ENCODE peak calls at places on chromosomes 3 and 15, in eight cellular contexts. H is AG08396; O is posterior cingulate gyrus; C is AG09309; L is HCEC 1CT; P is amniotic epithelial cell; R is activated B cell treated with CpG ODN at 0.5 μM for 24 hours; V is activated CD8-positive, alpha-beta memory T cell treated with anti-CD3 and anti-CD28 coated beads, Interleukin-2, amount 50 U/mL, for 4 hours. K is an unnamed sample.

GRCh38 chr3:131454501-131454900 is 48.3 kb downstream of the MRPL3 start:
- DNase-seq in H (peak; percentile 8), O (no peak), C (peak; percentile 14), L (peak; percentile 57), P (peak; percentile 74), R (no peak), V (no peak), K (no peak)

GRCh38 chr3:55436644-55437043 is 50.5 kb downstream of the WNT5A start:
- DNase-seq in H (no peak), O (no peak), C (no peak), L (no peak), P (no peak), R (no peak), V (no peak), K (no peak)

GRCh38 chr3:4744405-4745239 is 234.6 kb upstream of the BHLHE40 start:
- DNase-seq in H (no peak), O (no peak), C (no peak), L (peak; percentile 29), P (peak; percentile 57), R (no peak), V (no peak), K (no peak)

GRCh38 chr3:50630916-50631315 is 14.0 kb downstream of the MAPKAPK3 start:
- DNase-seq in H (no peak), O (no peak), C (no peak), L (no peak), P (no peak), R (no peak), V (no peak), K (peak; percentile 50)

GRCh38 chr3:127137113-127137512 is 55.8 kb upstream of the PRR23E start:
- DNase-seq in H (no peak), O (no peak), C (no peak), L (no peak), P (no peak), R (no peak), V (no peak), K (peak; percentile 28)

GRCh38 chr15:47661661-47662180 is 55.6 kb upstream of the SEMA6D start:
- DNase-seq in H (no peak), O (no peak), C (no peak), L (no peak), P (peak; percentile 37), R (no peak), V (no peak), K (no peak)

GRCh38 chr3:149808209-149808829 is 4.7 kb upstream of the RNF13 start:
- DNase-seq in H (peak; percentile 70), O (peak; percentile 28), C (peak; percentile 46), L (peak; percentile 80), P (peak; percentile 77), R (peak; percentile 26), V (peak; percentile 52), K (peak; percentile 65)

GRCh38 chr3:104596551-104596950 is 770.2 kb upstream of the ALCAM start:
- DNase-seq in H (peak; percentile 23), O (no peak), C (peak; percentile 18), L (peak; percentile 33), P (peak; percentile 63), R (no peak), V (no peak), K (peak; percentile 67)

GRCh38 chr3:56837196-56837955 is 35.6 kb upstream of the ARHGEF3 start:
- DNase-seq in H (no peak), O (no peak), C (no peak), L (no peak), P (no peak), R (no peak), V (no peak), K (no peak)

GRCh38 chr3:186665484-186666188 is at the start of gene HRG:
- DNase-seq in H (no peak), O (no peak), C (no peak), L (no peak), P (no peak), R (no peak), V (no peak), K (no peak)

GRCh38 chr15:43552261-43552660 is 34.9 kb downstream of the MAP1A start:
- DNase-seq in H (no peak), O (no peak), C (no peak), L (no peak), P (no peak), R (no peak), V (no peak), K (no peak)

GRCh38 chr15:85412956-85413854 is 32.8 kb downstream of the AKAP13 start:
- DNase-seq in H (peak; percentile 76), O (no peak), C (no peak), L (peak; percentile 96), P (peak; percentile 91), R (peak; percentile 50), V (peak; percentile 69), K (peak; percentile 3)

GRCh38 chr3:191915717-191916116 is 454.8 kb downstream of the PYDC2 start:
- DNase-seq in H (no peak), O (no peak), C (no peak), L (no peak), P (no peak), R (no peak), V (no peak), K (no peak)

GRCh38 chr3:195703776-195704175 is 17.0 kb upstream of the MUC20 start:
- DNase-seq in H (no peak), O (no peak), C (no peak), L (no peak), P (no peak), R (no peak), V (no peak), K (no peak)

GRCh38 chr3:134348524-134348923 is 25.7 kb downstream of the AMOTL2 start:
- DNase-seq in H (no peak), O (no peak), C (no peak), L (peak; percentile 67), P (no peak), R (no peak), V (no peak), K (no peak)

GRCh38 chr15:76173317-76173834 is 113.6 kb downstream of the TMEM266 start:
- DNase-seq in H (no peak), O (no peak), C (no peak), L (no peak), P (no peak), R (no peak), V (no peak), K (no peak)

GRCh38 chr3:121992601-121993560 is 29.2 kb downstream of the ILDR1 start:
- DNase-seq in H (no peak), O (no peak), C (no peak), L (no peak), P (no peak), R (no peak), V (no peak), K (no peak)

GRCh38 chr15:56744701-56745683 is 11.7 kb upstream of the ZNF280D start:
- DNase-seq in H (no peak), O (no peak), C (no peak), L (no peak), P (no peak), R (no peak), V (no peak), K (no peak)

GRCh38 chr3:194826594-194826993 is 140.9 kb downstream of the FAM43A start:
- DNase-seq in H (no peak), O (no peak), C (no peak), L (no peak), P (no peak), R (no peak), V (no peak), K (no peak)

GRCh38 chr15:63985221-63986184 is 60.8 kb downstream of the DAPK2 start:
- DNase-seq in H (no peak), O (peak; percentile 22), C (no peak), L (no peak), P (no peak), R (no peak), V (no peak), K (no peak)

GRCh38 chr3:165751654-165752053 is 85.6 kb downstream of the BCHE start:
- DNase-seq in H (no peak), O (no peak), C (no peak), L (no peak), P (no peak), R (no peak), V (no peak), K (peak; percentile 43)

GRCh38 chr3:175020101-175020500 is 161.0 kb downstream of the NAALADL2 start:
- DNase-seq in H (no peak), O (no peak), C (no peak), L (peak; percentile 20), P (peak; percentile 18), R (no peak), V (no peak), K (no peak)

GRCh38 chr15:67805871-67806538 is 19.3 kb upstream of the SKOR1 start:
- DNase-seq in H (no peak), O (no peak), C (no peak), L (no peak), P (no peak), R (no peak), V (no peak), K (peak; percentile 47)

GRCh38 chr3:170835346-170835745 is 34.6 kb downstream of the RPL22L1 start:
- DNase-seq in H (no peak), O (no peak), C (no peak), L (no peak), P (no peak), R (no peak), V (no peak), K (no peak)

GRCh38 chr3:10511809-10512494 is 6.6 kb upstream of the ATP2B2 start:
- DNase-seq in H (peak; percentile 58), O (no peak), C (peak; percentile 27), L (peak; percentile 33), P (peak; percentile 60), R (no peak), V (no peak), K (no peak)

GRCh38 chr15:70556804-70557203 is 206.6 kb downstream of the UACA start:
- DNase-seq in H (no peak), O (no peak), C (no peak), L (no peak), P (no peak), R (no peak), V (no peak), K (no peak)

GRCh38 chr3:42149537-42150426 is 58.6 kb downstream of the TRAK1 start:
- DNase-seq in H (no peak), O (no peak), C (no peak), L (no peak), P (no peak), R (no peak), V (no peak), K (no peak)

GRCh38 chr3:143287403-143287802 is 167.8 kb downstream of the CHST2 start:
- DNase-seq in H (no peak), O (no peak), C (no peak), L (no peak), P (no peak), R (no peak), V (no peak), K (no peak)

GRCh38 chr3:180749796-180750195 is 70.5 kb upstream of the CCDC39 start:
- DNase-seq in H (no peak), O (no peak), C (no peak), L (no peak), P (no peak), R (no peak), V (no peak), K (no peak)

GRCh38 chr15:58515807-58516206 is 84.0 kb downstream of the LIPC start:
- DNase-seq in H (no peak), O (no peak), C (no peak), L (no peak), P (no peak), R (no peak), V (no peak), K (no peak)

GRCh38 chr3:13346481-13347389 is 73.4 kb downstream of the NUP210 start:
- DNase-seq in H (no peak), O (peak; percentile 45), C (no peak), L (no peak), P (no peak), R (no peak), V (peak; percentile 73), K (peak; percentile 14)

GRCh38 chr15:77342767-77343166 is 77.1 kb downstream of the PEAK1 start:
- DNase-seq in H (no peak), O (no peak), C (no peak), L (no peak), P (no peak), R (no peak), V (no peak), K (no peak)

GRCh38 chr15:99168601-99169580 is 64.0 kb downstream of the SYNM start:
- DNase-seq in H (no peak), O (no peak), C (no peak), L (no peak), P (no peak), R (no peak), V (no peak), K (no peak)

GRCh38 chr3:196341142-196341541 is 3.0 kb upstream of the TM4SF19 start:
- DNase-seq in H (peak; percentile 31), O (no peak), C (peak; percentile 38), L (peak; percentile 77), P (peak; percentile 77), R (no peak), V (no peak), K (no peak)